ENCODE peak calls at places on chromosome 16, in eight cellular contexts. V is right cardiac atrium; I is Panc1; H is pancreas; E is IMR-90; N is foreskin keratinocyte; K is thoracic aorta; R is naive thymus-derived CD4-positive, alpha-beta T cell. T is an unnamed sample.

GRCh38 chr16:71878911-71879310 is 5.1 kb downstream of the ZNF821 start:
- ATAC-seq in K (no peak), N (no peak), H (no peak), I (no peak), V (no peak), R (no peak), E (no peak), T (no peak)

GRCh38 chr16:57377080-57377841 is 5.0 kb downstream of the CX3CL1 start:
- ATAC-seq in V (no peak), H (no peak), K (no peak), R (peak; percentile 26), I (peak; percentile 30), E (peak; percentile 72), N (peak; percentile 66), T (no peak)

GRCh38 chr16:12721841-12722467 is 81.7 kb downstream of the CPPED1 start:
- ATAC-seq in E (no peak), I (no peak), K (no peak), R (no peak), N (no peak), V (no peak), H (no peak), T (no peak)

GRCh38 chr16:3625331-3625730 is 13.9 kb upstream of the SLX4 start:
- ATAC-seq in N (no peak), V (no peak), I (no peak), R (no peak), E (no peak), H (no peak), K (no peak), T (no peak)

GRCh38 chr16:56679813-56680212 is 2.5 kb upstream of the MT1X start:
- ATAC-seq in H (no peak), V (peak; percentile 6), R (no peak), K (no peak), I (no peak), N (no peak), E (no peak), T (no peak)

GRCh38 chr16:89952049-89952448 is 3.5 kb downstream of the DEF8 start:
- ATAC-seq in R (no peak), H (no peak), N (no peak), V (no peak), E (no peak), I (no peak), K (no peak), T (no peak)

GRCh38 chr16:66483689-66484452 is 56.8 kb downstream of the BEAN1 start:
- ATAC-seq in V (peak; percentile 46), N (peak; percentile 52), H (peak; percentile 78), E (peak; percentile 89), R (peak; percentile 84), I (peak; percentile 85), K (peak; percentile 62), T (peak; percentile 68)

GRCh38 chr16:3696425-3697218 is 20.7 kb downstream of the TRAP1 start:
- ATAC-seq in K (no peak), I (peak; percentile 44), V (peak; percentile 81), E (peak; percentile 98), R (no peak), H (peak; percentile 16), N (peak; percentile 19), T (peak; percentile 22)

GRCh38 chr16:1045363-1046270 is 26.9 kb upstream of the SSTR5 start:
- ATAC-seq in E (no peak), V (peak; percentile 37), I (no peak), N (no peak), R (no peak), K (no peak), H (no peak), T (no peak)

GRCh38 chr16:84282533-84282932 is 12.1 kb upstream of the WFDC1 start:
- ATAC-seq in I (no peak), V (no peak), E (no peak), H (no peak), N (no peak), R (no peak), K (no peak), T (no peak)

GRCh38 chr16:84279871-84280270 is 14.8 kb upstream of the WFDC1 start:
- ATAC-seq in E (no peak), R (no peak), I (no peak), N (no peak), V (no peak), K (no peak), H (no peak), T (no peak)

GRCh38 chr16:84283314-84284167 is 11.1 kb upstream of the WFDC1 start:
- ATAC-seq in E (no peak), R (no peak), V (no peak), I (no peak), K (no peak), H (no peak), N (no peak), T (no peak)

GRCh38 chr16:84278968-84279367 is 15.7 kb upstream of the WFDC1 start:
- ATAC-seq in H (no peak), I (no peak), K (no peak), V (no peak), R (no peak), E (no peak), N (no peak), T (no peak)

DNA sequence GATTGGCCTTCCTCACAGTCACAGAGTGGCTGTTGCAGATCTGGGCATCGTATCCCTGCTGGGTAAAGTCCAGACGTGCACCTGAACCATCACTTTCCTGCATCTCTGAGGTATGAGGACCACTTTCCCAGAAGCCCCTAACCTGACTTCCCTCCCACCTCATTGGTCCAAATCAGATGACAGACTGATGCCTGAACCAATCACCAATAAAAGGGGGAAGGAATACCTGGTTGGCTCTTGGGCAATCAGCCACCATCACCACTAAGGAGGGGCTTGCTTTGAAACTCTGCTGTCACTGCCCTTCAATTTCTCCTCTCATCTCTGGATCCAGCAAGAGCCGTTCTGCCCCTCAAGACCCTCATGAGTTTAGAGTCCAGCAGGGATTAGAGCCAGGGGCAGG is 13.6 kb upstream of the WFDC1 start:
- ATAC-seq in K (no peak), R (no peak), V (no peak), N (no peak), I (no peak), H (no peak), E (no peak), T (no peak)
- H3K27ac ChIP-seq in K (no peak overlapping the region), R (no peak overlapping the region), V (no peak overlapping the region), N (no peak overlapping the region), I (no peak overlapping the region), H (no peak overlapping the region), E (no peak overlapping the region), T (no peak overlapping the region)

GRCh38 chr16:22684282-22685161 is 129.4 kb upstream of the HS3ST2 start:
- ATAC-seq in R (no peak), N (no peak), V (peak; percentile 25), E (peak; percentile 56), H (no peak), K (peak; percentile 7), I (no peak), T (no peak)

GRCh38 chr16:22688463-22688862 is 125.5 kb upstream of the HS3ST2 start:
- ATAC-seq in V (no peak), K (no peak), N (no peak), I (no peak), H (no peak), E (no peak), R (no peak), T (no peak)

GRCh38 chr16:22688930-22689329 is 125.0 kb upstream of the HS3ST2 start:
- ATAC-seq in V (no peak), K (no peak), H (no peak), I (no peak), N (no peak), R (no peak), E (no peak), T (no peak)

GRCh38 chr16:22685162-22685830 is 128.7 kb upstream of the HS3ST2 start:
- ATAC-seq in N (no peak), I (no peak), E (no peak), V (peak; percentile 94), K (peak; percentile 98), R (no peak), H (no peak), T (peak; percentile 95)

GRCh38 chr16:22687031-22687530 is 126.9 kb upstream of the HS3ST2 start:
- ATAC-seq in I (no peak), R (no peak), N (no peak), V (no peak), E (no peak), K (no peak), H (no peak), T (no peak)
- H3K27ac ChIP-seq in I (no peak overlapping the region), R (no peak overlapping the region), N (no peak overlapping the region), V (no peak overlapping the region), E (no peak overlapping the region), K (peak overlapping the region; percentile 88), H (no peak overlapping the region), T (no peak overlapping the region)

GRCh38 chr16:11492808-11493530 is 93.8 kb downstream of the LITAF start:
- ATAC-seq in N (no peak), I (no peak), H (no peak), R (no peak), V (no peak), K (no peak), E (no peak), T (no peak)

GRCh38 chr16:11494029-11494428 is 92.7 kb downstream of the LITAF start:
- ATAC-seq in R (no peak), E (no peak), N (no peak), K (no peak), H (no peak), V (no peak), I (no peak), T (no peak)

GRCh38 chr16:11495066-11495407 is 91.7 kb downstream of the LITAF start:
- ATAC-seq in V (no peak), E (no peak), N (no peak), I (no peak), R (no peak), H (no peak), K (no peak), T (no peak)

GRCh38 chr16:11494433-11494832 is 92.3 kb downstream of the LITAF start:
- ATAC-seq in I (peak; percentile 54), K (no peak), E (no peak), V (no peak), R (no peak), N (no peak), H (no peak), T (no peak)

DNA sequence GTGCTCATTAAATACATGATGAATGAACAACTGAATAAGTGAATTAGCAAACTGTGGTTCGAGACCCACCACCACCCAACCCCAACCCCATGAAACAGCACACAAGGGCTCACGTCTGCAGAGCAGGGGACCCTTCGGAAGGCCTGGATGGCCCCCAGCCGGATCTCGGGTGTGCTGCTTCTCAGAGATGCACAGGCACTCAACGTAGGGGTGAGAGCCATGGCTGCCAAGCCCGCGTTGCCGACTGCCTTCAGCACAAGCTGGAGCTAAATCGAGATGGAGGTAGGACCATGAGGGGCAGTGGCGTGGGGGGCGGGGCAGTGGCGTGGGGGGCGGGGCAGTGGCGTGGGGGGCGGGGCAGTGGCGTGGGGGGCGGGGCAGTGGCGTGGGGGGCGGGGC is 93.2 kb downstream of the LITAF start:
- ATAC-seq in H (no peak), I (no peak), N (no peak), V (no peak), E (no peak), K (no peak), R (no peak), T (no peak)
- H3K27ac ChIP-seq in H (no peak overlapping the region), I (peak overlapping the region; percentile 58), N (no peak overlapping the region), V (no peak overlapping the region), E (no peak overlapping the region), K (no peak overlapping the region), R (no peak overlapping the region), T (no peak overlapping the region)

DNA sequence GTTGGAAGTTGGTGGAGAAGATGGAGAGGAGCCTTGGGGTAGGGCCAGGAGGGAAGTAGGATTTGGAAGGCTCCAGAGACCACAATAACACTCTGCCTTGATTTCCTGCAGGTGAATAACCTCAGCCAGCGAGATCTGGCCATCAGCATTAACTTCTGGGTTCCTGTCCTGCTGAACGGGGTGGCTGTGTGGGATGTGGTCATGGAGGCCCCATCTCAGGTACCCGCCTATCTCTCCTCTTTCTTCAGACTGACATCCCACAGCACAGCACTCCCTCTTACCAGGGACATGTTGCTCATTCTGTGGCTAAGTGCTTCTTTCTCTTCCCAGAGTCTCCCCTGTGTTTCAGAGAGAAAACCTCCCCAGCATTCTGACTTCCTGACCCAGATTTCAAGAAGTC is 4.9 kb downstream of the COX6A2 start:
- ATAC-seq in E (no peak), V (no peak), N (no peak), R (no peak), K (no peak), I (no peak), H (no peak), T (no peak)
- H3K27ac ChIP-seq in E (no peak overlapping the region), V (no peak overlapping the region), N (no peak overlapping the region), R (no peak overlapping the region), K (no peak overlapping the region), I (no peak overlapping the region), H (no peak overlapping the region), T (no peak overlapping the region)

T was measured in gastroesophageal sphincter.